ENCODE peak calls at places on chromosomes 11 and 22, in seven cellular contexts. One of them, this sample, is unnamed.

GRCh38 chr22:49746065-49746464 is 81.6 kb downstream of the BRD1 start:
- DNase-seq in breast epithelium: no peak
- DNase-seq in upper lobe of left lung: no peak
- DNase-seq in sigmoid colon: no peak
- DNase-seq in K562: no peak
- DNase-seq in SK-N-SH: no peak
- DNase-seq in suprapubic skin: no peak
- DNase-seq in this sample: no peak

GRCh38 chr11:116336540-116336939 is 436.2 kb downstream of the BUD13 start:
- DNase-seq in suprapubic skin: no peak
- DNase-seq in K562: no peak
- DNase-seq in breast epithelium: no peak
- DNase-seq in sigmoid colon: no peak
- DNase-seq in upper lobe of left lung: no peak
- DNase-seq in SK-N-SH: no peak
- DNase-seq in this sample: no peak

GRCh38 chr11:21321530-21321929 is 652.1 kb downstream of the NELL1 start:
- DNase-seq in upper lobe of left lung: no peak
- DNase-seq in K562: no peak
- DNase-seq in breast epithelium: no peak
- DNase-seq in sigmoid colon: no peak
- DNase-seq in suprapubic skin: no peak
- DNase-seq in SK-N-SH: no peak
- DNase-seq in this sample: no peak

GRCh38 chr22:46547883-46548244 is 10.4 kb upstream of the CELSR1 start:
- DNase-seq in sigmoid colon: peak; percentile 93
- DNase-seq in upper lobe of left lung: no peak
- DNase-seq in breast epithelium: no peak
- DNase-seq in suprapubic skin: peak; percentile 84
- DNase-seq in K562: no peak
- DNase-seq in SK-N-SH: no peak
- DNase-seq in this sample: peak; percentile 51

GRCh38 chr11:3947084-3947483 is 91.6 kb downstream of the STIM1 start:
- DNase-seq in upper lobe of left lung: no peak
- DNase-seq in sigmoid colon: peak; percentile 71
- DNase-seq in suprapubic skin: no peak
- DNase-seq in K562: no peak
- DNase-seq in breast epithelium: no peak
- DNase-seq in SK-N-SH: no peak
- DNase-seq in this sample: peak; percentile 42

GRCh38 chr11:85123752-85124231 is 503.4 kb downstream of the DLG2 start:
- DNase-seq in SK-N-SH: no peak
- DNase-seq in suprapubic skin: no peak
- DNase-seq in breast epithelium: no peak
- DNase-seq in sigmoid colon: no peak
- DNase-seq in upper lobe of left lung: no peak
- DNase-seq in K562: no peak
- DNase-seq in this sample: no peak

GRCh38 chr11:109527496-109527895 is 105.5 kb downstream of the C11orf87 start:
- DNase-seq in K562: no peak
- DNase-seq in suprapubic skin: no peak
- DNase-seq in SK-N-SH: no peak
- DNase-seq in breast epithelium: no peak
- DNase-seq in sigmoid colon: no peak
- DNase-seq in upper lobe of left lung: no peak
- DNase-seq in this sample: no peak

GRCh38 chr11:121727942-121728341 is 275.2 kb upstream of the SORL1-AS1 start:
- DNase-seq in breast epithelium: no peak
- DNase-seq in sigmoid colon: no peak
- DNase-seq in SK-N-SH: no peak
- DNase-seq in suprapubic skin: no peak
- DNase-seq in K562: no peak
- DNase-seq in upper lobe of left lung: no peak
- DNase-seq in this sample: no peak

GRCh38 chr11:89119426-89119825 is 53.6 kb upstream of the GRM5 start:
- DNase-seq in breast epithelium: no peak
- DNase-seq in SK-N-SH: no peak
- DNase-seq in K562: no peak
- DNase-seq in upper lobe of left lung: no peak
- DNase-seq in suprapubic skin: no peak
- DNase-seq in sigmoid colon: no peak
- DNase-seq in this sample: no peak

GRCh38 chr11:64121637-64122410 is 44.1 kb downstream of the MACROD1 start:
- DNase-seq in upper lobe of left lung: peak; percentile 65
- DNase-seq in K562: no peak
- DNase-seq in sigmoid colon: no peak
- DNase-seq in breast epithelium: no peak
- DNase-seq in suprapubic skin: no peak
- DNase-seq in SK-N-SH: no peak
- DNase-seq in this sample: no peak

GRCh38 chr11:130912552-130912951 is 3.7 kb downstream of the SNX19 start:
- DNase-seq in suprapubic skin: no peak
- DNase-seq in upper lobe of left lung: no peak
- DNase-seq in K562: no peak
- DNase-seq in sigmoid colon: no peak
- DNase-seq in SK-N-SH: no peak
- DNase-seq in breast epithelium: no peak
- DNase-seq in this sample: no peak

GRCh38 chr11:134765565-134765964 is 353.5 kb upstream of the B3GAT1 start:
- DNase-seq in sigmoid colon: no peak
- DNase-seq in K562: no peak
- DNase-seq in upper lobe of left lung: no peak
- DNase-seq in suprapubic skin: no peak
- DNase-seq in SK-N-SH: no peak
- DNase-seq in breast epithelium: no peak
- DNase-seq in this sample: no peak

GRCh38 chr11:30635401-30635989 is 49.3 kb upstream of the MPPED2 start:
- DNase-seq in K562: no peak
- DNase-seq in suprapubic skin: no peak
- DNase-seq in breast epithelium: no peak
- DNase-seq in SK-N-SH: peak; percentile 63
- DNase-seq in upper lobe of left lung: no peak
- DNase-seq in sigmoid colon: peak; percentile 61
- DNase-seq in this sample: no peak

GRCh38 chr22:36368359-36368983 is 19.3 kb downstream of the MYH9 start:
- DNase-seq in breast epithelium: no peak
- DNase-seq in K562: peak; percentile 77
- DNase-seq in suprapubic skin: no peak
- DNase-seq in upper lobe of left lung: no peak
- DNase-seq in SK-N-SH: peak; percentile 81
- DNase-seq in sigmoid colon: no peak
- DNase-seq in this sample: no peak

GRCh38 chr22:23094695-23095466 is 24.6 kb downstream of the GNAZ start:
- DNase-seq in upper lobe of left lung: no peak
- DNase-seq in SK-N-SH: peak; percentile 41
- DNase-seq in suprapubic skin: no peak
- DNase-seq in sigmoid colon: no peak
- DNase-seq in K562: peak; percentile 57
- DNase-seq in breast epithelium: no peak
- DNase-seq in this sample: no peak

GRCh38 chr11:81585534-81585933 is 1148.1 kb downstream of the FAM181B start:
- DNase-seq in sigmoid colon: no peak
- DNase-seq in upper lobe of left lung: no peak
- DNase-seq in K562: no peak
- DNase-seq in SK-N-SH: no peak
- DNase-seq in suprapubic skin: no peak
- DNase-seq in breast epithelium: no peak
- DNase-seq in this sample: no peak

GRCh38 chr11:10348650-10349280 is 43.9 kb downstream of the ADM start:
- DNase-seq in breast epithelium: no peak
- DNase-seq in suprapubic skin: no peak
- DNase-seq in K562: no peak
- DNase-seq in upper lobe of left lung: no peak
- DNase-seq in SK-N-SH: no peak
- DNase-seq in sigmoid colon: no peak
- DNase-seq in this sample: no peak

GRCh38 chr11:3893311-3893710 is 37.8 kb downstream of the STIM1 start:
- DNase-seq in upper lobe of left lung: no peak
- DNase-seq in SK-N-SH: no peak
- DNase-seq in breast epithelium: no peak
- DNase-seq in suprapubic skin: no peak
- DNase-seq in K562: no peak
- DNase-seq in sigmoid colon: no peak
- DNase-seq in this sample: no peak

GRCh38 chr11:68329993-68330699 is 17.8 kb downstream of the LRP5 start:
- DNase-seq in SK-N-SH: peak; percentile 83
- DNase-seq in upper lobe of left lung: no peak
- DNase-seq in K562: no peak
- DNase-seq in sigmoid colon: no peak
- DNase-seq in suprapubic skin: no peak
- DNase-seq in breast epithelium: no peak
- DNase-seq in this sample: no peak

DNA sequence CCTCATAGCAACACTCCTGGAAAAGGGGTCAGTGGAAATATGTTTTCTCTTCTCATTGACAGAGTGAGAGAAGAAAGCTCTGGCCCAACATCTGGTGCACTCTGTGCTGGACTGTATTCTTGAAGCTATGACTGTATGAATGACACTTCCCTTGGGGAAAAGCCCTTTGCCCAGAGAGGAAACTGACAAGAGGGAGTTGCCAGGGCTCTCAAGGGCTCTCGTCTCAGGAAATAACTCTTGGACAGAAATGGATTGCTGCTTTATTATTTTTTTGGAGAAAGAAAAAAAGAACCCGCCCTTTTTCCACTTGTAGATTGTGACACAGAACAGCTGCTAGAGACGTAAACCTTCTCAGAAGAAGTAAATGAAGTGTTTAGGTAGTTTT is 11.4 kb downstream of the ETS1 start:
- DNase-seq in upper lobe of left lung: no peak
- DNase-seq in K562: no peak
- DNase-seq in suprapubic skin: no peak
- DNase-seq in breast epithelium: no peak
- DNase-seq in SK-N-SH: no peak
- DNase-seq in sigmoid colon: peak; percentile 74
- DNase-seq in this sample: peak; percentile 39
- TF ChIP-seq POLR2AphosphoS5 in upper lobe of left lung: peak; percentile 54
- TF ChIP-seq POLR2AphosphoS5 in K562: no peak
- TF ChIP-seq POLR2AphosphoS5 in suprapubic skin: no peak
- TF ChIP-seq POLR2AphosphoS5 in breast epithelium: no peak
- TF ChIP-seq POLR2AphosphoS5 in SK-N-SH: no peak
- TF ChIP-seq POLR2AphosphoS5 in sigmoid colon: peak; percentile 46
- TF ChIP-seq POLR2AphosphoS5 in this sample: no peak

GRCh38 chr22:26513852-26514251 is 1.6 kb upstream of the TFIP11 start:
- DNase-seq in suprapubic skin: no peak
- DNase-seq in SK-N-SH: no peak
- DNase-seq in sigmoid colon: no peak
- DNase-seq in breast epithelium: no peak
- DNase-seq in K562: no peak
- DNase-seq in upper lobe of left lung: no peak
- DNase-seq in this sample: no peak

GRCh38 chr22:26516503-26516902 is 4.2 kb upstream of the TFIP11 start:
- DNase-seq in breast epithelium: no peak
- DNase-seq in SK-N-SH: no peak
- DNase-seq in K562: no peak
- DNase-seq in upper lobe of left lung: no peak
- DNase-seq in suprapubic skin: no peak
- DNase-seq in sigmoid colon: no peak
- DNase-seq in this sample: no peak

GRCh38 chr22:26514419-26515161 is 2.3 kb upstream of the TFIP11 start:
- DNase-seq in sigmoid colon: no peak
- DNase-seq in suprapubic skin: no peak
- DNase-seq in SK-N-SH: no peak
- DNase-seq in K562: no peak
- DNase-seq in breast epithelium: no peak
- DNase-seq in upper lobe of left lung: no peak
- DNase-seq in this sample: no peak

GRCh38 chr22:26517429-26517828 is 5.2 kb upstream of the TFIP11 start:
- DNase-seq in SK-N-SH: no peak
- DNase-seq in upper lobe of left lung: no peak
- DNase-seq in K562: no peak
- DNase-seq in sigmoid colon: no peak
- DNase-seq in breast epithelium: no peak
- DNase-seq in suprapubic skin: no peak
- DNase-seq in this sample: no peak

GRCh38 chr22:26515938-26516337 is 3.7 kb upstream of the TFIP11 start:
- DNase-seq in breast epithelium: no peak
- DNase-seq in K562: no peak
- DNase-seq in suprapubic skin: no peak
- DNase-seq in SK-N-SH: no peak
- DNase-seq in sigmoid colon: no peak
- DNase-seq in upper lobe of left lung: no peak
- DNase-seq in this sample: no peak
- H3K27ac ChIP-seq in breast epithelium: no peak overlapping the region
- H3K27ac ChIP-seq in K562: no peak overlapping the region
- H3K27ac ChIP-seq in suprapubic skin: no peak overlapping the region
- H3K27ac ChIP-seq in SK-N-SH: no peak overlapping the region
- H3K27ac ChIP-seq in sigmoid colon: no peak overlapping the region
- H3K27ac ChIP-seq in upper lobe of left lung: no peak overlapping the region
- H3K27ac ChIP-seq in this sample: no peak overlapping the region

DNA sequence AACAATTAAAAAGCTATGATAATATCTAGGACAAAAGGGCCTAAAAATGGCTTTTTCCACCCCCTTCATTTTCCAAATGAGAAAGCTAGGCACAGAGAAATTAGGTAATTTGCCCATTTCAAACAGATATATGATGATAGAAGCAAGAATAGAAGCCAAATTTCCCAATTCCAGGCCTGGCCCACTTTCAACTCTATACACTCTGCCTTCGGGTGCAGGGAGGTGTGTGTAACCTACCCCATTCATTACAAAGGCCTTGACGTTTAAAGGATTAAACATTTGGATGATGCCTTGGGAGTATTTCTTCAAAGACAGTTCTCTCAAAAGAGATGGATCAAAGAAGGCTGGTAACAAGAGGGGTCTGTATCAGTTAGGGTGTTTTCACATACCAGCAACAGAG is 134.1 kb downstream of the CCDC34 start:
- DNase-seq in upper lobe of left lung: no peak
- DNase-seq in suprapubic skin: no peak
- DNase-seq in SK-N-SH: no peak
- DNase-seq in sigmoid colon: no peak
- DNase-seq in breast epithelium: no peak
- DNase-seq in K562: no peak
- DNase-seq in this sample: no peak
- TF ChIP-seq POLR2AphosphoS5 in upper lobe of left lung: no peak
- TF ChIP-seq POLR2AphosphoS5 in suprapubic skin: no peak
- TF ChIP-seq POLR2AphosphoS5 in SK-N-SH: no peak
- TF ChIP-seq POLR2AphosphoS5 in sigmoid colon: no peak
- TF ChIP-seq POLR2AphosphoS5 in breast epithelium: no peak
- TF ChIP-seq POLR2AphosphoS5 in K562: no peak
- TF ChIP-seq POLR2AphosphoS5 in this sample: no peak

GRCh38 chr11:1812274-1812673 is 22.5 kb upstream of the SYT8 start:
- DNase-seq in breast epithelium: no peak
- DNase-seq in sigmoid colon: no peak
- DNase-seq in suprapubic skin: no peak
- DNase-seq in SK-N-SH: no peak
- DNase-seq in upper lobe of left lung: no peak
- DNase-seq in K562: no peak
- DNase-seq in this sample: no peak

GRCh38 chr11:1815311-1815710 is 19.5 kb upstream of the SYT8 start:
- DNase-seq in sigmoid colon: peak; percentile 43
- DNase-seq in K562: no peak
- DNase-seq in upper lobe of left lung: no peak
- DNase-seq in suprapubic skin: peak; percentile 28
- DNase-seq in breast epithelium: no peak
- DNase-seq in SK-N-SH: no peak
- DNase-seq in this sample: no peak

GRCh38 chr11:1810761-1811160 is 24.0 kb upstream of the SYT8 start:
- DNase-seq in K562: no peak
- DNase-seq in suprapubic skin: no peak
- DNase-seq in SK-N-SH: no peak
- DNase-seq in upper lobe of left lung: no peak
- DNase-seq in breast epithelium: no peak
- DNase-seq in sigmoid colon: no peak
- DNase-seq in this sample: no peak

GRCh38 chr11:1814691-1815090 is 20.1 kb upstream of the SYT8 start:
- DNase-seq in sigmoid colon: peak; percentile 54
- DNase-seq in breast epithelium: no peak
- DNase-seq in suprapubic skin: peak; percentile 46
- DNase-seq in upper lobe of left lung: no peak
- DNase-seq in SK-N-SH: no peak
- DNase-seq in K562: no peak
- DNase-seq in this sample: no peak

GRCh38 chr11:1812801-1813200 is 22.0 kb upstream of the SYT8 start:
- DNase-seq in SK-N-SH: no peak
- DNase-seq in breast epithelium: no peak
- DNase-seq in suprapubic skin: peak; percentile 48
- DNase-seq in sigmoid colon: no peak
- DNase-seq in upper lobe of left lung: no peak
- DNase-seq in K562: no peak
- DNase-seq in this sample: no peak
- H3K27ac ChIP-seq in SK-N-SH: no peak overlapping the region
- H3K27ac ChIP-seq in breast epithelium: no peak overlapping the region
- H3K27ac ChIP-seq in suprapubic skin: no peak overlapping the region
- H3K27ac ChIP-seq in sigmoid colon: no peak overlapping the region
- H3K27ac ChIP-seq in upper lobe of left lung: no peak overlapping the region
- H3K27ac ChIP-seq in K562: no peak overlapping the region
- H3K27ac ChIP-seq in this sample: no peak overlapping the region

This sample was measured in transverse colon.